ENCODE peak calls at places on chromosomes 3 and 15, in six cellular contexts. One of them, this sample, is unnamed.
A peak's percentile ranks its signal among the peaks of the same experiment; 100 is the strongest.

GRCh38 chr3:120100711-120101110 is 6.5 kb upstream of the GSK3B start:
- DNase-seq in epithelial cell of esophagus: no peak
- DNase-seq in T-helper 1 cell: no peak
- DNase-seq in nephron progenitor cell: no peak
- DNase-seq in GM04504: no peak
- DNase-seq in T-helper 9 cell: no peak
- DNase-seq in this sample: no peak

GRCh38 chr3:153513236-153513635 is 351.2 kb downstream of the RAP2B start:
- DNase-seq in T-helper 9 cell: no peak
- DNase-seq in T-helper 1 cell: peak; percentile 8
- DNase-seq in GM04504: no peak
- DNase-seq in nephron progenitor cell: no peak
- DNase-seq in epithelial cell of esophagus: peak; percentile 43
- DNase-seq in this sample: peak; percentile 16

GRCh38 chr3:149273096-149273751 is 51.6 kb upstream of the CP start:
- DNase-seq in GM04504: peak; percentile 71
- DNase-seq in nephron progenitor cell: peak; percentile 36
- DNase-seq in T-helper 1 cell: peak; percentile 63
- DNase-seq in epithelial cell of esophagus: peak; percentile 85
- DNase-seq in T-helper 9 cell: no peak
- DNase-seq in this sample: peak; percentile 39

GRCh38 chr15:94592495-94592894 is 361.1 kb downstream of the MCTP2 start:
- DNase-seq in T-helper 9 cell: no peak
- DNase-seq in nephron progenitor cell: no peak
- DNase-seq in T-helper 1 cell: no peak
- DNase-seq in epithelial cell of esophagus: no peak
- DNase-seq in GM04504: no peak
- DNase-seq in this sample: no peak

GRCh38 chr3:157045238-157045860 is 114.6 kb downstream of the CCNL1 start:
- DNase-seq in nephron progenitor cell: no peak
- DNase-seq in T-helper 1 cell: no peak
- DNase-seq in epithelial cell of esophagus: no peak
- DNase-seq in T-helper 9 cell: no peak
- DNase-seq in GM04504: no peak
- DNase-seq in this sample: no peak

GRCh38 chr3:114092151-114093000 is 35.8 kb downstream of the QTRT2 start:
- DNase-seq in nephron progenitor cell: no peak
- DNase-seq in epithelial cell of esophagus: peak; percentile 7
- DNase-seq in T-helper 9 cell: no peak
- DNase-seq in GM04504: no peak
- DNase-seq in T-helper 1 cell: no peak
- DNase-seq in this sample: no peak

GRCh38 chr3:14450922-14451606 is 48.7 kb downstream of the SLC6A6 start:
- DNase-seq in epithelial cell of esophagus: peak; percentile 36
- DNase-seq in T-helper 9 cell: no peak
- DNase-seq in T-helper 1 cell: no peak
- DNase-seq in nephron progenitor cell: no peak
- DNase-seq in GM04504: no peak
- DNase-seq in this sample: no peak

GRCh38 chr3:196150481-196150880 is 60.7 kb downstream of the ZDHHC19 start:
- DNase-seq in epithelial cell of esophagus: no peak
- DNase-seq in T-helper 1 cell: no peak
- DNase-seq in GM04504: no peak
- DNase-seq in nephron progenitor cell: no peak
- DNase-seq in T-helper 9 cell: no peak
- DNase-seq in this sample: no peak

GRCh38 chr3:96233679-96234078 is 580.7 kb upstream of the EPHA6 start:
- DNase-seq in GM04504: no peak
- DNase-seq in nephron progenitor cell: no peak
- DNase-seq in epithelial cell of esophagus: no peak
- DNase-seq in T-helper 1 cell: no peak
- DNase-seq in T-helper 9 cell: no peak
- DNase-seq in this sample: no peak

GRCh38 chr3:39779511-39780230 is 29.7 kb upstream of the MYRIP start:
- DNase-seq in nephron progenitor cell: no peak
- DNase-seq in T-helper 1 cell: no peak
- DNase-seq in epithelial cell of esophagus: no peak
- DNase-seq in GM04504: no peak
- DNase-seq in T-helper 9 cell: no peak
- DNase-seq in this sample: no peak

GRCh38 chr15:34987623-34987981 is 485 bp downstream of the ZNF770 start:
- DNase-seq in T-helper 1 cell: no peak
- DNase-seq in GM04504: no peak
- DNase-seq in T-helper 9 cell: no peak
- DNase-seq in nephron progenitor cell: peak; percentile 15
- DNase-seq in epithelial cell of esophagus: no peak
- DNase-seq in this sample: no peak

GRCh38 chr3:122088519-122088918 is 33.4 kb downstream of the CD86 start:
- DNase-seq in epithelial cell of esophagus: no peak
- DNase-seq in nephron progenitor cell: no peak
- DNase-seq in GM04504: no peak
- DNase-seq in T-helper 1 cell: no peak
- DNase-seq in T-helper 9 cell: no peak
- DNase-seq in this sample: no peak

GRCh38 chr15:78162038-78162437 is 12.9 kb downstream of the IDH3A start:
- DNase-seq in T-helper 9 cell: no peak
- DNase-seq in nephron progenitor cell: no peak
- DNase-seq in epithelial cell of esophagus: no peak
- DNase-seq in T-helper 1 cell: no peak
- DNase-seq in GM04504: no peak
- DNase-seq in this sample: no peak

GRCh38 chr3:191740712-191741111 is 279.7 kb downstream of the PYDC2 start:
- DNase-seq in T-helper 9 cell: no peak
- DNase-seq in T-helper 1 cell: no peak
- DNase-seq in epithelial cell of esophagus: no peak
- DNase-seq in nephron progenitor cell: no peak
- DNase-seq in GM04504: no peak
- DNase-seq in this sample: no peak

GRCh38 chr3:35549690-35550089 is 89.6 kb upstream of the ARPP21 start:
- DNase-seq in T-helper 1 cell: no peak
- DNase-seq in nephron progenitor cell: no peak
- DNase-seq in GM04504: no peak
- DNase-seq in T-helper 9 cell: no peak
- DNase-seq in epithelial cell of esophagus: no peak
- DNase-seq in this sample: no peak

GRCh38 chr3:77525283-77525682 is 485.4 kb downstream of the ROBO2 start:
- DNase-seq in GM04504: no peak
- DNase-seq in T-helper 1 cell: no peak
- DNase-seq in nephron progenitor cell: no peak
- DNase-seq in epithelial cell of esophagus: no peak
- DNase-seq in T-helper 9 cell: no peak
- DNase-seq in this sample: no peak

GRCh38 chr3:45441570-45442313 is 53.4 kb downstream of the LARS2 start:
- DNase-seq in T-helper 9 cell: no peak
- DNase-seq in GM04504: peak; percentile 88
- DNase-seq in T-helper 1 cell: no peak
- DNase-seq in epithelial cell of esophagus: no peak
- DNase-seq in nephron progenitor cell: no peak
- DNase-seq in this sample: no peak

GRCh38 chr3:47434849-47435248 is 40.9 kb downstream of the SCAP start:
- DNase-seq in nephron progenitor cell: no peak
- DNase-seq in GM04504: no peak
- DNase-seq in T-helper 9 cell: no peak
- DNase-seq in T-helper 1 cell: no peak
- DNase-seq in epithelial cell of esophagus: no peak
- DNase-seq in this sample: no peak